ENCODE peak calls at places on chromosomes 2 and 18, in four cellular contexts. One of them, this sample, is unnamed. For H3K9me3, the result is how much of the 10 kb centered on the place peaks cover.

GRCh38 chr2:50333501-50334228 is 698.3 kb downstream of the NRXN1 start:
- DNase-seq in IMR-90: no peak
- DNase-seq in A549: no peak
- DNase-seq in body of pancreas: no peak
- DNase-seq in this sample: no peak

GRCh38 chr2:112958428-112959108 is 19.2 kb upstream of the IL36G start:
- DNase-seq in IMR-90: peak
- DNase-seq in A549: peak
- DNase-seq in body of pancreas: peak
- DNase-seq in this sample: peak

GRCh38 chr18:68449292-68449691 is 265.6 kb downstream of the TMX3 start:
- DNase-seq in IMR-90: peak
- DNase-seq in A549: no peak
- DNase-seq in body of pancreas: no peak
- DNase-seq in this sample: no peak

GRCh38 chr2:10257500-10258147 is 45.1 kb upstream of the HPCAL1 start:
- DNase-seq in IMR-90: no peak
- DNase-seq in A549: no peak
- DNase-seq in body of pancreas: peak
- DNase-seq in this sample: no peak

GRCh38 chr2:167508709-167509108 is 620.4 kb downstream of the XIRP2 start:
- DNase-seq in IMR-90: no peak
- DNase-seq in A549: no peak
- DNase-seq in body of pancreas: no peak
- DNase-seq in this sample: no peak

GRCh38 chr2:60880988-60881932 is at the start of gene REL:
- DNase-seq in IMR-90: peak
- DNase-seq in A549: peak
- DNase-seq in body of pancreas: peak
- DNase-seq in this sample: peak

GRCh38 chr2:151808258-151809072 is 19.8 kb downstream of the ARL5A start:
- DNase-seq in IMR-90: peak
- DNase-seq in A549: peak
- DNase-seq in body of pancreas: no peak
- DNase-seq in this sample: no peak

GRCh38 chr2:208466133-208466919 is 59.7 kb downstream of the PTH2R start:
- DNase-seq in IMR-90: peak
- DNase-seq in A549: peak
- DNase-seq in body of pancreas: peak
- DNase-seq in this sample: peak

GRCh38 chr2:42345986-42346385 is 15.0 kb downstream of the COX7A2L start:
- DNase-seq in IMR-90: no peak
- DNase-seq in A549: no peak
- DNase-seq in body of pancreas: no peak
- DNase-seq in this sample: no peak

GRCh38 chr18:21910906-21911305 is 170.3 kb downstream of the MIB1 start:
- DNase-seq in IMR-90: no peak
- DNase-seq in A549: no peak
- DNase-seq in body of pancreas: no peak
- DNase-seq in this sample: no peak

GRCh38 chr2:156445311-156446218 is 9.4 kb downstream of the GPD2 start:
- DNase-seq in IMR-90: peak
- DNase-seq in A549: no peak
- DNase-seq in body of pancreas: no peak
- DNase-seq in this sample: no peak

GRCh38 chr2:207601774-207602173 is 23.4 kb downstream of the METTL21A start:
- DNase-seq in IMR-90: peak
- DNase-seq in A549: no peak
- DNase-seq in body of pancreas: no peak
- DNase-seq in this sample: no peak

GRCh38 chr18:68024716-68025115 is 508.2 kb upstream of the DSEL start:
- DNase-seq in IMR-90: no peak
- DNase-seq in A549: no peak
- DNase-seq in body of pancreas: no peak
- DNase-seq in this sample: no peak

GRCh38 chr2:241924069-241924908 is 54.8 kb downstream of the RTP5 start:
- DNase-seq in IMR-90: no peak
- DNase-seq in A549: no peak
- DNase-seq in body of pancreas: no peak
- DNase-seq in this sample: no peak

GRCh38 chr18:36668349-36668748 is 160.5 kb downstream of the TPGS2 start:
- DNase-seq in IMR-90: no peak
- DNase-seq in A549: no peak
- DNase-seq in body of pancreas: no peak
- DNase-seq in this sample: no peak

GRCh38 chr2:197293252-197294007 is 17.1 kb downstream of the ANKRD44 start:
- DNase-seq in IMR-90: no peak
- DNase-seq in A549: no peak
- DNase-seq in body of pancreas: no peak
- DNase-seq in this sample: no peak

GRCh38 chr2:69253893-69254292 is 133.1 kb downstream of the GFPT1 start:
- DNase-seq in IMR-90: peak
- DNase-seq in A549: peak
- DNase-seq in body of pancreas: no peak
- DNase-seq in this sample: no peak

GRCh38 chr2:233130481-233130970 is 70.4 kb downstream of the INPP5D start:
- DNase-seq in IMR-90: no peak
- DNase-seq in A549: no peak
- DNase-seq in body of pancreas: no peak
- DNase-seq in this sample: no peak

GRCh38 chr2:101420623-101421022 is 33.3 kb upstream of the CREG2 start:
- DNase-seq in IMR-90: no peak
- DNase-seq in A549: no peak
- DNase-seq in body of pancreas: no peak
- DNase-seq in this sample: no peak

GRCh38 chr2:191612496-191612895 is 65.4 kb upstream of the NABP1 start:
- DNase-seq in IMR-90: peak
- DNase-seq in A549: peak
- DNase-seq in body of pancreas: no peak
- DNase-seq in this sample: no peak

GRCh38 chr2:15711126-15711860 is 119.6 kb downstream of the DDX1 start:
- DNase-seq in IMR-90: no peak
- DNase-seq in A549: no peak
- DNase-seq in body of pancreas: no peak
- DNase-seq in this sample: no peak

GRCh38 chr2:38013158-38013752 is 62.7 kb downstream of the CYP1B1 start:
- DNase-seq in IMR-90: peak
- DNase-seq in A549: no peak
- DNase-seq in body of pancreas: no peak
- DNase-seq in this sample: no peak

GRCh38 chr2:215803150-215803549 is 210.2 kb downstream of the MREG start:
- DNase-seq in IMR-90: no peak
- DNase-seq in A549: no peak
- DNase-seq in body of pancreas: no peak
- DNase-seq in this sample: no peak

GRCh38 chr2:216695401-216695821 is at the start of gene IGFBP5:
- DNase-seq in IMR-90: peak
- DNase-seq in A549: no peak
- DNase-seq in body of pancreas: peak
- DNase-seq in this sample: no peak

GRCh38 chr18:48031011-48031480 is 100.6 kb upstream of the SMAD2 start:
- DNase-seq in IMR-90: peak
- DNase-seq in A549: peak
- DNase-seq in body of pancreas: peak
- DNase-seq in this sample: peak

GRCh38 chr2:157838442-157839161 is 37.5 kb downstream of the ACVR1 start:
- DNase-seq in IMR-90: peak
- DNase-seq in A549: peak
- DNase-seq in body of pancreas: peak
- DNase-seq in this sample: no peak

GRCh38 chr18:42959528-42959927 is 156.0 kb downstream of the RIT2 start:
- DNase-seq in IMR-90: no peak
- DNase-seq in A549: no peak
- DNase-seq in body of pancreas: no peak
- DNase-seq in this sample: no peak

GRCh38 chr2:64914735-64915509 is 74.3 kb upstream of the SLC1A4 start:
- DNase-seq in IMR-90: peak
- DNase-seq in A549: no peak
- DNase-seq in body of pancreas: no peak
- DNase-seq in this sample: no peak

GRCh38 chr2:235048549-235048948 is 96.7 kb downstream of the SH3BP4 start:
- DNase-seq in IMR-90: no peak
- DNase-seq in A549: no peak
- DNase-seq in body of pancreas: peak
- DNase-seq in this sample: no peak

GRCh38 chr2:30444283-30444682 is 2.8 kb upstream of the LCLAT1 start:
- DNase-seq in IMR-90: no peak
- DNase-seq in A549: no peak
- DNase-seq in body of pancreas: no peak
- DNase-seq in this sample: no peak

GRCh38 chr2:71548589-71549485 is 95.5 kb downstream of the DYSF start:
- DNase-seq in IMR-90: peak
- DNase-seq in A549: peak
- DNase-seq in body of pancreas: peak
- DNase-seq in this sample: peak

GRCh38 chr2:207504513-207505171 is 25.1 kb upstream of the CREB1 start:
- DNase-seq in IMR-90: peak
- DNase-seq in A549: no peak
- DNase-seq in body of pancreas: peak
- DNase-seq in this sample: no peak

GRCh38 chr18:74856967-74857366 is 259.3 kb downstream of the ZNF407 start:
- DNase-seq in IMR-90: no peak
- DNase-seq in A549: no peak
- DNase-seq in body of pancreas: no peak
- DNase-seq in this sample: no peak

GRCh38 chr2:134468776-134469175 is 214.9 kb downstream of the MGAT5 start:
- DNase-seq in IMR-90: no peak
- DNase-seq in A549: no peak
- DNase-seq in body of pancreas: no peak
- DNase-seq in this sample: no peak
- H3K4me3 ChIP-seq in IMR-90: no peak
- H3K4me3 ChIP-seq in A549: no peak
- H3K4me3 ChIP-seq in body of pancreas: no peak
- H3K4me3 ChIP-seq in this sample: no peak

DNA sequence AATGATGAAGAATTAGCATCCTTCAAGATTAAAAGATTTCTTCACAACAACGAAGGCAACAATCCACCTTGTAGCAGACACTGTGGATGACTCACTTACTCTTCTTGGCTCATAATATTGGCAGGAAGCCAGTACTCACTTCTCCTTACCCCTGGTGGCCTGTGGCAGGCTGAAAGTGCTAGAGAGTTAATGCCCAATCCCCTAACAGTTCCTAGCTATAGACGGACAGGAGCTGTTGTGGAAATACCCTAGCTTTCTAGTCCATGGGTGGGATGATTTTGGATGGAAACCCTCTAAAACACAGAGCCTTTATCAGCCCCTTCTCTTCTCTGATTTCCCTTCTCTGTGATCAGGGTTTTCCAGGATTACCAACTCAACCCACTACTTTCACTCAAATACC is 128.6 kb upstream of the NYAP2 start:
- DNase-seq in IMR-90: peak
- DNase-seq in A549: peak
- DNase-seq in body of pancreas: peak
- DNase-seq in this sample: no peak
- H3K9me3 ChIP-seq in IMR-90: under half
- H3K9me3 ChIP-seq in A549: under half
- H3K9me3 ChIP-seq in body of pancreas: under half
- H3K9me3 ChIP-seq in this sample: under half

GRCh38 chr18:55862693-55863485 is 274.9 kb upstream of the TCF4 start:
- DNase-seq in IMR-90: no peak
- DNase-seq in A549: no peak
- DNase-seq in body of pancreas: no peak
- DNase-seq in this sample: no peak
- H3K4me3 ChIP-seq in IMR-90: no peak
- H3K4me3 ChIP-seq in A549: no peak
- H3K4me3 ChIP-seq in body of pancreas: no peak
- H3K4me3 ChIP-seq in this sample: no peak

DNA sequence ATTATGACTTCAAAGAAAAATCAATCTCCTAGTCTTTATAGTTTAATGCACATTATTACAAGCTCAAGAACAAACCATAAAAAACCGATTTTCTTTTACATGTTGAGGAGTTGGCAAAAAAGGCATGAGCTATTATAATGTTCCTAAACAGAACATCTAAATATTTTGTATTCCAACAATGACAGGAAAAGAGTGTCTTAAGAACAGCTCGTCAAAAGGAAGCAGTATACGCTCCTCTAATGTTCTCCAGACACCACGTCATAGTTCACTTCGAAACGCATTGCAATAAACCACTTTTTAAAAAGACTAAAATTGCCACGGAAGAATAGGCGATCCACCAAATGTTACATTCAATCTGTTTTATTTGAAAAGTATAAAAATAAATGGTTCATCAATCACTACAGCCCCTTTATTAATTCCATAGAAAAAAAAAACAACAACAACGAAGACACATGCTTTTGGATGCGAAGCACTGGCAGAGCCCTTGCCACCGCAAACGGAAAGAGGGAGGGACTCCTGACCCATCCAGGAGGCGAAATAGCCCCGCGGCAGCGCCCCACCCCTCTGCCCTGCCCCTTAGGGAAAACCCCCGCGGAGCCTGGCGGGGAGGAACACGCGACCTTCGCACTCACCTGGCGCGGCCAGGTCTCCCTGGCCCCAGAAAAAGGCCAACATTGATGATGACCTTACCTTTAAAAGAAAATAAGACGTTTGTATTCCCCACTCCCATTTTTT is 45.8 kb downstream of the MBP start:
- DNase-seq in IMR-90: no peak
- DNase-seq in A549: no peak
- DNase-seq in body of pancreas: no peak
- DNase-seq in this sample: no peak
- H3K9me3 ChIP-seq in IMR-90: under half
- H3K9me3 ChIP-seq in A549: under half
- H3K9me3 ChIP-seq in body of pancreas: under half
- H3K9me3 ChIP-seq in this sample: under half

GRCh38 chr2:91477731-91478672 is 2786.5 kb downstream of the RPIA start:
- DNase-seq in IMR-90: no peak
- DNase-seq in A549: no peak
- DNase-seq in body of pancreas: peak
- DNase-seq in this sample: no peak
- H3K4me3 ChIP-seq in IMR-90: peak
- H3K4me3 ChIP-seq in A549: peak
- H3K4me3 ChIP-seq in body of pancreas: peak
- H3K4me3 ChIP-seq in this sample: peak

This sample was measured in iPS DF 6.9.